ENCODE peak calls at places on chromosomes 7 and 10, in ten cellular contexts. X is stimulated activated CD8-positive, alpha-beta memory T cell treated with anti-CD3 and anti-CD28 coated beads, Interleukin-2, amount 100 ng/mL, for 1 hour; I is activated T-cell treated with anti-CD3 and anti-CD28 coated beads, Interleukin-2, amount 50 U/mL, for 24 hours; A is NCI-H1417; T is NCI-H1092; V is amygdala; F is T-helper 17 cell; M is pulmonary artery endothelial cell; O is stimulated activated CD4-positive, alpha-beta T cell treated with anti-CD3 and anti-CD28 coated beads, Interleukin-2, amount 100 ng/mL, for 48 hours; U is epithelial cell of proximal tubule. P is an unnamed sample.

GRCh38 chr7:115226410-115226809 is 304.5 kb downstream of the MDFIC start:
- DNase-seq in X (no peak), I (no peak), A (no peak), T (no peak), V (no peak), F (no peak), M (no peak), O (no peak), U (no peak), P (no peak)

GRCh38 chr7:133419036-133419435 is 166.2 kb downstream of the EXOC4 start:
- DNase-seq in X (no peak), I (no peak), A (no peak), T (no peak), V (no peak), F (no peak), M (no peak), O (no peak), U (no peak), P (no peak)

GRCh38 chr10:132397671-132398565 is 918 bp downstream of the PWWP2B start:
- DNase-seq in X (no peak), I (peak), A (peak), T (no peak), V (no peak), F (no peak), M (no peak), O (peak), U (no peak), P (no peak)

GRCh38 chr10:88077977-88078376 is 214.6 kb downstream of the PTEN start:
- DNase-seq in X (no peak), I (no peak), A (no peak), T (no peak), V (no peak), F (no peak), M (no peak), O (no peak), U (no peak), P (peak)

GRCh38 chr7:2042650-2043049 is 190.1 kb downstream of the MAD1L1 start:
- DNase-seq in X (no peak), I (no peak), A (no peak), T (no peak), V (no peak), F (no peak), M (no peak), O (no peak), U (no peak), P (no peak)

GRCh38 chr7:111864291-111864976 is 302.1 kb upstream of the IMMP2L start:
- DNase-seq in X (no peak), I (no peak), A (no peak), T (no peak), V (no peak), F (no peak), M (no peak), O (no peak), U (no peak), P (no peak)

GRCh38 chr7:104982773-104983619 is 31.0 kb upstream of the KMT2E start:
- DNase-seq in X (no peak), I (no peak), A (peak), T (no peak), V (no peak), F (no peak), M (no peak), O (no peak), U (no peak), P (no peak)

GRCh38 chr7:19963695-19964094 is 190.3 kb upstream of the TMEM196 start:
- DNase-seq in X (no peak), I (no peak), A (no peak), T (no peak), V (no peak), F (no peak), M (no peak), O (no peak), U (no peak), P (no peak)

GRCh38 chr10:63718453-63718852 is 197.3 kb downstream of the REEP3 start:
- DNase-seq in X (no peak), I (no peak), A (no peak), T (no peak), V (no peak), F (no peak), M (no peak), O (no peak), U (no peak), P (no peak)

GRCh38 chr10:110681023-110681681 is 37.0 kb downstream of the RBM20 start:
- DNase-seq in X (no peak), I (peak), A (peak), T (peak), V (no peak), F (no peak), M (no peak), O (peak), U (no peak), P (no peak)

GRCh38 chr7:69814421-69814962 is 216.2 kb downstream of the AUTS2 start:
- DNase-seq in X (no peak), I (no peak), A (no peak), T (no peak), V (peak), F (no peak), M (no peak), O (no peak), U (no peak), P (no peak)

GRCh38 chr7:33632322-33632721 is 273.0 kb upstream of the BMPER start:
- DNase-seq in X (no peak), I (no peak), A (no peak), T (no peak), V (no peak), F (no peak), M (no peak), O (no peak), U (no peak), P (no peak)

GRCh38 chr10:19791032-19791431 is 25.2 kb upstream of the PLXDC2 start:
- DNase-seq in X (no peak), I (no peak), A (no peak), T (no peak), V (no peak), F (no peak), M (no peak), O (no peak), U (no peak), P (no peak)

GRCh38 chr10:79434223-79434687 is 11.2 kb downstream of the ZCCHC24 start:
- DNase-seq in X (no peak), I (peak), A (no peak), T (no peak), V (no peak), F (no peak), M (no peak), O (no peak), U (no peak), P (no peak)

GRCh38 chr7:19143930-19144574 is 1.2 kb downstream of the FERD3L start:
- DNase-seq in X (no peak), I (no peak), A (no peak), T (no peak), V (no peak), F (no peak), M (no peak), O (no peak), U (no peak), P (no peak)

GRCh38 chr7:65001291-65001814 is 5.1 kb downstream of the ERV3-1 start:
- DNase-seq in X (no peak), I (no peak), A (no peak), T (no peak), V (no peak), F (no peak), M (no peak), O (no peak), U (no peak), P (no peak)

GRCh38 chr7:14197280-14197679 is 207.8 kb upstream of the ETV1 start:
- DNase-seq in X (no peak), I (no peak), A (peak), T (no peak), V (no peak), F (no peak), M (no peak), O (no peak), U (no peak), P (peak)

GRCh38 chr10:126561499-126562208 is 108.8 kb downstream of the C10orf90 start:
- DNase-seq in X (no peak), I (no peak), A (no peak), T (no peak), V (peak), F (no peak), M (no peak), O (no peak), U (no peak), P (no peak)

GRCh38 chr10:75632750-75633462 is 201.5 kb downstream of the LRMDA start:
- DNase-seq in X (no peak), I (no peak), A (no peak), T (no peak), V (no peak), F (no peak), M (no peak), O (no peak), U (no peak), P (no peak)

GRCh38 chr10:115092555-115093285 is 445 bp upstream of the ATRNL1 start:
- DNase-seq in X (no peak), I (peak), A (peak), T (peak), V (no peak), F (no peak), M (no peak), O (peak), U (no peak), P (peak)

GRCh38 chr7:7315851-7316250 is 133.5 kb downstream of the C1GALT1 start:
- DNase-seq in X (no peak), I (no peak), A (no peak), T (no peak), V (no peak), F (no peak), M (no peak), O (no peak), U (no peak), P (no peak)

GRCh38 chr7:32522746-32523145 is 27.5 kb downstream of the AVL9 start:
- DNase-seq in X (no peak), I (no peak), A (no peak), T (no peak), V (no peak), F (no peak), M (no peak), O (no peak), U (no peak), P (no peak)

GRCh38 chr10:121155742-121156141 is 304.6 kb downstream of the WDR11 start:
- DNase-seq in X (no peak), I (no peak), A (no peak), T (no peak), V (no peak), F (no peak), M (no peak), O (no peak), U (no peak), P (no peak)

GRCh38 chr7:132030161-132030568 is 473.7 kb upstream of the PODXL start:
- DNase-seq in X (no peak), I (no peak), A (no peak), T (peak), V (peak), F (no peak), M (no peak), O (no peak), U (no peak), P (peak)

GRCh38 chr7:18770154-18770807 is 274.7 kb downstream of the HDAC9 start:
- DNase-seq in X (no peak), I (no peak), A (no peak), T (no peak), V (no peak), F (no peak), M (no peak), O (no peak), U (peak), P (peak)

GRCh38 chr7:521221-522070 is 1.8 kb upstream of the PDGFA start:
- DNase-seq in X (no peak), I (peak), A (peak), T (no peak), V (peak), F (no peak), M (no peak), O (no peak), U (no peak), P (no peak)

GRCh38 chr10:114486938-114487814 is 82.9 kb upstream of the AFAP1L2 start:
- DNase-seq in X (no peak), I (no peak), A (no peak), T (peak), V (no peak), F (no peak), M (no peak), O (no peak), U (no peak), P (no peak)

GRCh38 chr10:104396581-104396980 is 42.9 kb downstream of the CFAP58 start:
- DNase-seq in X (no peak), I (no peak), A (no peak), T (no peak), V (no peak), F (no peak), M (no peak), O (no peak), U (no peak), P (no peak)

GRCh38 chr10:26857991-26858706 is 2.6 kb downstream of the ABI1 start:
- DNase-seq in X (no peak), I (no peak), A (no peak), T (no peak), V (no peak), F (no peak), M (no peak), O (no peak), U (no peak), P (no peak)

GRCh38 chr7:45978731-45979211 is 57.7 kb upstream of the IGFBP3 start:
- DNase-seq in X (no peak), I (no peak), A (no peak), T (no peak), V (no peak), F (no peak), M (no peak), O (no peak), U (no peak), P (no peak)

GRCh38 chr10:99325261-99325660 is 3.9 kb upstream of the CNNM1 start:
- DNase-seq in X (no peak), I (no peak), A (no peak), T (no peak), V (no peak), F (no peak), M (no peak), O (no peak), U (no peak), P (no peak)

GRCh38 chr7:158563051-158563450 is 24.6 kb downstream of the PTPRN2 start:
- DNase-seq in X (no peak), I (no peak), A (no peak), T (no peak), V (no peak), F (no peak), M (no peak), O (no peak), U (no peak), P (no peak)

GRCh38 chr10:80814147-80814652 is 276.5 kb downstream of the SH2D4B start:
- DNase-seq in X (no peak), I (no peak), A (no peak), T (no peak), V (no peak), F (no peak), M (no peak), O (no peak), U (no peak), P (no peak)

P was measured in astrocyte of the cerebellum.